ENCODE peak calls at places on chromosomes 12 and 14, in nine cellular contexts. One of them, this sample, is unnamed.

GRCh38 chr12:56032006-56032405 is 9.7 kb upstream of the RPS26 start:
- DNase-seq in NCI-H446: no peak
- DNase-seq in AG20443: no peak
- DNase-seq in M059J: no peak
- DNase-seq in non-pigmented ciliary epithelial cell: no peak
- DNase-seq in NCI-H1048: no peak
- DNase-seq in fibroblast of the conjunctiva: no peak
- DNase-seq in GM04504: no peak
- DNase-seq in ELR: no peak
- DNase-seq in this sample: no peak

GRCh38 chr14:38425324-38425976 is 169.6 kb upstream of the CLEC14A start:
- DNase-seq in AG20443: no peak
- DNase-seq in ELR: no peak
- DNase-seq in non-pigmented ciliary epithelial cell: no peak
- DNase-seq in fibroblast of the conjunctiva: no peak
- DNase-seq in NCI-H1048: no peak
- DNase-seq in M059J: no peak
- DNase-seq in NCI-H446: no peak
- DNase-seq in GM04504: no peak
- DNase-seq in this sample: no peak

GRCh38 chr14:90675399-90675798 is 140.8 kb downstream of the TTC7B start:
- DNase-seq in ELR: peak
- DNase-seq in AG20443: peak
- DNase-seq in fibroblast of the conjunctiva: no peak
- DNase-seq in M059J: peak
- DNase-seq in NCI-H1048: no peak
- DNase-seq in non-pigmented ciliary epithelial cell: no peak
- DNase-seq in GM04504: peak
- DNase-seq in NCI-H446: peak
- DNase-seq in this sample: peak

GRCh38 chr14:92026548-92027190 is 13.2 kb downstream of the TRIP11 start:
- DNase-seq in AG20443: no peak
- DNase-seq in fibroblast of the conjunctiva: no peak
- DNase-seq in non-pigmented ciliary epithelial cell: no peak
- DNase-seq in M059J: no peak
- DNase-seq in ELR: no peak
- DNase-seq in GM04504: no peak
- DNase-seq in NCI-H1048: no peak
- DNase-seq in NCI-H446: no peak
- DNase-seq in this sample: no peak

GRCh38 chr14:51304956-51305355 is 64.9 kb downstream of the TMX1 start:
- DNase-seq in M059J: peak
- DNase-seq in fibroblast of the conjunctiva: peak
- DNase-seq in non-pigmented ciliary epithelial cell: peak
- DNase-seq in NCI-H1048: no peak
- DNase-seq in ELR: peak
- DNase-seq in AG20443: peak
- DNase-seq in GM04504: peak
- DNase-seq in NCI-H446: no peak
- DNase-seq in this sample: peak

GRCh38 chr12:103783744-103784664 is 57.0 kb downstream of the NT5DC3 start:
- DNase-seq in non-pigmented ciliary epithelial cell: no peak
- DNase-seq in M059J: no peak
- DNase-seq in AG20443: no peak
- DNase-seq in GM04504: no peak
- DNase-seq in fibroblast of the conjunctiva: no peak
- DNase-seq in NCI-H1048: no peak
- DNase-seq in NCI-H446: no peak
- DNase-seq in ELR: no peak
- DNase-seq in this sample: no peak

GRCh38 chr14:24430143-24430681 is 458 bp downstream of the KHNYN start:
- DNase-seq in AG20443: peak
- DNase-seq in M059J: peak
- DNase-seq in NCI-H1048: no peak
- DNase-seq in NCI-H446: no peak
- DNase-seq in non-pigmented ciliary epithelial cell: peak
- DNase-seq in GM04504: peak
- DNase-seq in fibroblast of the conjunctiva: peak
- DNase-seq in ELR: peak
- DNase-seq in this sample: no peak

GRCh38 chr12:34296143-34297041 is 274.1 kb downstream of the ALG10 start:
- DNase-seq in fibroblast of the conjunctiva: no peak
- DNase-seq in non-pigmented ciliary epithelial cell: no peak
- DNase-seq in ELR: no peak
- DNase-seq in M059J: no peak
- DNase-seq in NCI-H1048: no peak
- DNase-seq in GM04504: no peak
- DNase-seq in AG20443: no peak
- DNase-seq in NCI-H446: no peak
- DNase-seq in this sample: no peak

GRCh38 chr12:108906971-108907370 is 27.1 kb downstream of the DAO start:
- DNase-seq in ELR: no peak
- DNase-seq in non-pigmented ciliary epithelial cell: no peak
- DNase-seq in GM04504: no peak
- DNase-seq in M059J: no peak
- DNase-seq in AG20443: no peak
- DNase-seq in NCI-H1048: no peak
- DNase-seq in NCI-H446: no peak
- DNase-seq in fibroblast of the conjunctiva: no peak
- DNase-seq in this sample: no peak